ENCODE peak calls at places on chromosome 22, in nine cellular contexts. One of them, this sample, is unnamed.

GRCh38 chr22:38437416-38437815 is 17.6 kb downstream of the KCNJ4 start:
- DNase-seq in Peyer's patch: no peak
- DNase-seq in neural crest cell: no peak
- DNase-seq in WTC11: no peak
- DNase-seq in colonic mucosa: no peak
- DNase-seq in K562: no peak
- DNase-seq in AG10803: no peak
- DNase-seq in endothelial cell: no peak
- DNase-seq in lower leg skin: no peak
- DNase-seq in this sample: no peak

GRCh38 chr22:35418088-35418487 is 18.1 kb downstream of the MCM5 start:
- DNase-seq in colonic mucosa: no peak
- DNase-seq in lower leg skin: no peak
- DNase-seq in Peyer's patch: no peak
- DNase-seq in neural crest cell: no peak
- DNase-seq in K562: no peak
- DNase-seq in AG10803: peak
- DNase-seq in WTC11: no peak
- DNase-seq in endothelial cell: no peak
- DNase-seq in this sample: no peak

GRCh38 chr22:37109242-37109917 is at the start of gene TMPRSS6:
- DNase-seq in neural crest cell: no peak
- DNase-seq in lower leg skin: no peak
- DNase-seq in endothelial cell: no peak
- DNase-seq in Peyer's patch: no peak
- DNase-seq in colonic mucosa: no peak
- DNase-seq in WTC11: no peak
- DNase-seq in AG10803: no peak
- DNase-seq in K562: no peak
- DNase-seq in this sample: no peak

GRCh38 chr22:41919357-41920224 is 4.7 kb upstream of the SHISA8 start:
- DNase-seq in endothelial cell: peak
- DNase-seq in colonic mucosa: peak
- DNase-seq in WTC11: peak
- DNase-seq in AG10803: peak
- DNase-seq in K562: peak
- DNase-seq in Peyer's patch: peak
- DNase-seq in neural crest cell: peak
- DNase-seq in lower leg skin: no peak
- DNase-seq in this sample: peak

GRCh38 chr22:46758867-46759290 is 3.6 kb upstream of the TBC1D22A start:
- DNase-seq in K562: peak
- DNase-seq in colonic mucosa: peak
- DNase-seq in WTC11: peak
- DNase-seq in endothelial cell: peak
- DNase-seq in lower leg skin: no peak
- DNase-seq in AG10803: peak
- DNase-seq in Peyer's patch: peak
- DNase-seq in neural crest cell: peak
- DNase-seq in this sample: peak

GRCh38 chr22:46116491-46116958 is 33.8 kb upstream of the PPARA start:
- DNase-seq in lower leg skin: peak
- DNase-seq in K562: peak
- DNase-seq in WTC11: peak
- DNase-seq in colonic mucosa: peak
- DNase-seq in neural crest cell: peak
- DNase-seq in AG10803: peak
- DNase-seq in Peyer's patch: peak
- DNase-seq in endothelial cell: peak
- DNase-seq in this sample: peak

GRCh38 chr22:38460367-38460952 is 5.5 kb upstream of the KCNJ4 start:
- DNase-seq in neural crest cell: no peak
- DNase-seq in colonic mucosa: no peak
- DNase-seq in AG10803: no peak
- DNase-seq in endothelial cell: no peak
- DNase-seq in WTC11: no peak
- DNase-seq in Peyer's patch: no peak
- DNase-seq in K562: no peak
- DNase-seq in lower leg skin: no peak
- DNase-seq in this sample: no peak

GRCh38 chr22:27987557-27987956 is 68.5 kb upstream of the PITPNB start:
- DNase-seq in AG10803: peak
- DNase-seq in neural crest cell: no peak
- DNase-seq in lower leg skin: peak
- DNase-seq in colonic mucosa: no peak
- DNase-seq in endothelial cell: no peak
- DNase-seq in Peyer's patch: peak
- DNase-seq in K562: no peak
- DNase-seq in WTC11: no peak
- DNase-seq in this sample: no peak

DNA sequence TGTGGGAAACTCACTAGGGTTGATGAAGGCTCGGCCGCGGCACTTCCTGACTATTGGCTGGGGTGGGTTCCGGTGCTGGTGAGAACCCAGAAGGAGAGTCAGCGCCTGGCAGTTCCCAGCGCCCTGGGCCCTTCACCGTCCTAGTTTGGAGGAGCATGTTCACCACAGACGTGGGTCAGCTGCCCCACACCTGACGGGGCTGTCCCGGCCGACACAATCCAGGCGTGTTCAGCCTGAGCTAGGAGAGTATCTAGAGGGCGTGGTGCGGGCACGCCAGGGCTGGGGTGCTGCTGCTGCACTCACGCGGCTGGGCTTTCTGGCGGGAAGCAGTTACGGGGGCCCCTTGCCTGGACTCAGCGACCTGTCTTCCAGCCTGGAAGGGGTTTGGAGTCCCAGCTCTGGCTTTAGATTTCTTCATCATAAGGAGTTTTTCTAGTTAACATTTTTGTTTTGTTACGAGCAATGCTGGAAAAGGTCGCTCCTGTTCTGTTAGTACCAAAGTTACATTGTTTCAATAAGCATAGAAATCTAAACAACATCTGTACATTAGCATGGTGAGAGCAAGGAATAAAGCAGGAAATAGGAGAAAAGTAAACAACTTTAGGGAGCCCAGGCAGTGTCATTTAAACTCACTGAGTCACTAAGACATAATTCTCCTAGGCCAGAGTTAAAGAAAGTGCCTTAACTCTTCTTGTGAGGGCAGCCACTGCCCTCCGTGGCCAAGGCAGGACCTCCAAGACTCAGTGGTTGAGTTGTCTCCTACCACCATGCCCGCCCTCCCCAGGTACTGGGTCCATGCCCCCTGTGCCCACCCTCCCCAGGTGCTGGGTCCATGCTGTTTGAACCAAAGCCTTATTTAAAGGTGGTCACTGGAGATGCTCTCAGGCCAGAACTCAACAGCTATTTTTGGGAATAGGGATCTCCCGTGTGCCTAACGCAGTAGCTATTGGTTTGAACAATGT is 12.1 kb upstream of the ADORA2A start:
- DNase-seq in Peyer's patch: no peak
- DNase-seq in endothelial cell: no peak
- DNase-seq in AG10803: no peak
- DNase-seq in K562: no peak
- DNase-seq in neural crest cell: no peak
- DNase-seq in colonic mucosa: no peak
- DNase-seq in WTC11: no peak
- DNase-seq in lower leg skin: peak
- DNase-seq in this sample: no peak
- TF ChIP-seq CTCF in Peyer's patch: no peak
- TF ChIP-seq CTCF in endothelial cell: no peak
- TF ChIP-seq CTCF in AG10803: no peak
- TF ChIP-seq CTCF in K562: no peak
- TF ChIP-seq CTCF in neural crest cell: no peak
- TF ChIP-seq CTCF in colonic mucosa: no peak
- TF ChIP-seq CTCF in WTC11: no peak
- TF ChIP-seq CTCF in lower leg skin: no peak
- TF ChIP-seq CTCF in this sample: no peak

GRCh38 chr22:26797910-26798309 is 140.5 kb downstream of the MIAT start:
- DNase-seq in neural crest cell: peak
- DNase-seq in K562: peak
- DNase-seq in WTC11: peak
- DNase-seq in colonic mucosa: no peak
- DNase-seq in endothelial cell: peak
- DNase-seq in Peyer's patch: no peak
- DNase-seq in AG10803: no peak
- DNase-seq in lower leg skin: no peak
- DNase-seq in this sample: no peak
- TF ChIP-seq CTCF in neural crest cell: no peak
- TF ChIP-seq CTCF in K562: peak
- TF ChIP-seq CTCF in WTC11: no peak
- TF ChIP-seq CTCF in colonic mucosa: no peak
- TF ChIP-seq CTCF in endothelial cell: no peak
- TF ChIP-seq CTCF in Peyer's patch: no peak
- TF ChIP-seq CTCF in AG10803: peak
- TF ChIP-seq CTCF in lower leg skin: no peak
- TF ChIP-seq CTCF in this sample: no peak

GRCh38 chr22:30949934-30950660 is 18.5 kb downstream of the MORC2 start:
- DNase-seq in Peyer's patch: no peak
- DNase-seq in AG10803: no peak
- DNase-seq in lower leg skin: no peak
- DNase-seq in WTC11: no peak
- DNase-seq in neural crest cell: no peak
- DNase-seq in K562: no peak
- DNase-seq in endothelial cell: no peak
- DNase-seq in colonic mucosa: no peak
- DNase-seq in this sample: no peak
- TF ChIP-seq CTCF in Peyer's patch: no peak
- TF ChIP-seq CTCF in AG10803: no peak
- TF ChIP-seq CTCF in lower leg skin: no peak
- TF ChIP-seq CTCF in WTC11: no peak
- TF ChIP-seq CTCF in neural crest cell: no peak
- TF ChIP-seq CTCF in K562: no peak
- TF ChIP-seq CTCF in endothelial cell: no peak
- TF ChIP-seq CTCF in colonic mucosa: no peak
- TF ChIP-seq CTCF in this sample: no peak

GRCh38 chr22:48953830-48954229 is 873.8 kb downstream of the BRD1 start:
- DNase-seq in K562: no peak
- DNase-seq in neural crest cell: no peak
- DNase-seq in WTC11: no peak
- DNase-seq in Peyer's patch: no peak
- DNase-seq in AG10803: no peak
- DNase-seq in colonic mucosa: peak
- DNase-seq in endothelial cell: no peak
- DNase-seq in lower leg skin: peak
- DNase-seq in this sample: no peak
- TF ChIP-seq CTCF in K562: no peak
- TF ChIP-seq CTCF in neural crest cell: no peak
- TF ChIP-seq CTCF in WTC11: no peak
- TF ChIP-seq CTCF in Peyer's patch: no peak
- TF ChIP-seq CTCF in AG10803: no peak
- TF ChIP-seq CTCF in colonic mucosa: no peak
- TF ChIP-seq CTCF in endothelial cell: no peak
- TF ChIP-seq CTCF in lower leg skin: no peak
- TF ChIP-seq CTCF in this sample: no peak

DNA sequence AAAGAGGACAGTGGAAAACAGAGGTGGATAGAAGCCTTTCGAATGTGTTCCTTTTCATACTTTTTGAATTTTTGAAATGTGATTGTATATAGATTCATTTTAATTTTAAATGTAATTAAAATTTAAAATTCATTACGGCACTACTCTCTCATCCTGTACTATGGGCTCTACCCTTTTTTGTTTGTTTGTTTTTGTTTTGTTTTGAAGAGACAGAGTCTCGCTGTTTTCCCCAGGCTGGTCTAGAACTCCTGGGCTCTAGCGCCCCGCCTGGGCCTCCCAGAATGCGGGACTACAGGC is 11.9 kb upstream of the HDHD5 start:
- DNase-seq in WTC11: no peak
- DNase-seq in colonic mucosa: no peak
- DNase-seq in K562: no peak
- DNase-seq in Peyer's patch: no peak
- DNase-seq in neural crest cell: no peak
- DNase-seq in lower leg skin: no peak
- DNase-seq in endothelial cell: no peak
- DNase-seq in AG10803: no peak
- DNase-seq in this sample: no peak
- TF ChIP-seq CTCF in WTC11: no peak
- TF ChIP-seq CTCF in colonic mucosa: no peak
- TF ChIP-seq CTCF in K562: no peak
- TF ChIP-seq CTCF in Peyer's patch: no peak
- TF ChIP-seq CTCF in neural crest cell: no peak
- TF ChIP-seq CTCF in lower leg skin: no peak
- TF ChIP-seq CTCF in endothelial cell: no peak
- TF ChIP-seq CTCF in AG10803: peak
- TF ChIP-seq CTCF in this sample: no peak

GRCh38 chr22:20268350-20269012 is 363 bp upstream of the RTN4R start:
- DNase-seq in AG10803: peak
- DNase-seq in Peyer's patch: peak
- DNase-seq in WTC11: peak
- DNase-seq in lower leg skin: no peak
- DNase-seq in K562: peak
- DNase-seq in neural crest cell: peak
- DNase-seq in colonic mucosa: peak
- DNase-seq in endothelial cell: peak
- DNase-seq in this sample: peak
- TF ChIP-seq CTCF in AG10803: peak
- TF ChIP-seq CTCF in Peyer's patch: peak
- TF ChIP-seq CTCF in WTC11: peak
- TF ChIP-seq CTCF in lower leg skin: no peak
- TF ChIP-seq CTCF in K562: peak
- TF ChIP-seq CTCF in neural crest cell: peak
- TF ChIP-seq CTCF in colonic mucosa: peak
- TF ChIP-seq CTCF in endothelial cell: peak
- TF ChIP-seq CTCF in this sample: peak

GRCh38 chr22:30607939-30608338 is 965 bp downstream of the TCN2 start:
- DNase-seq in WTC11: no peak
- DNase-seq in colonic mucosa: no peak
- DNase-seq in lower leg skin: no peak
- DNase-seq in AG10803: no peak
- DNase-seq in endothelial cell: no peak
- DNase-seq in K562: no peak
- DNase-seq in Peyer's patch: no peak
- DNase-seq in neural crest cell: no peak
- DNase-seq in this sample: no peak

GRCh38 chr22:30607300-30607930 is 441 bp downstream of the TCN2 start:
- DNase-seq in K562: no peak
- DNase-seq in lower leg skin: no peak
- DNase-seq in endothelial cell: no peak
- DNase-seq in colonic mucosa: no peak
- DNase-seq in WTC11: no peak
- DNase-seq in neural crest cell: no peak
- DNase-seq in Peyer's patch: no peak
- DNase-seq in AG10803: no peak
- DNase-seq in this sample: no peak

GRCh38 chr22:30604723-30605122 is 2.3 kb upstream of the TCN2 start:
- DNase-seq in neural crest cell: no peak
- DNase-seq in K562: no peak
- DNase-seq in WTC11: no peak
- DNase-seq in AG10803: no peak
- DNase-seq in endothelial cell: no peak
- DNase-seq in Peyer's patch: no peak
- DNase-seq in colonic mucosa: no peak
- DNase-seq in lower leg skin: no peak
- DNase-seq in this sample: no peak

GRCh38 chr22:30605449-30606110 is 1.4 kb upstream of the TCN2 start:
- DNase-seq in WTC11: peak
- DNase-seq in lower leg skin: no peak
- DNase-seq in colonic mucosa: peak
- DNase-seq in endothelial cell: peak
- DNase-seq in AG10803: peak
- DNase-seq in K562: peak
- DNase-seq in Peyer's patch: peak
- DNase-seq in neural crest cell: peak
- DNase-seq in this sample: peak

GRCh38 chr22:30606455-30607299 is at the start of gene TCN2:
- DNase-seq in Peyer's patch: peak
- DNase-seq in colonic mucosa: peak
- DNase-seq in endothelial cell: peak
- DNase-seq in AG10803: peak
- DNase-seq in lower leg skin: peak
- DNase-seq in WTC11: peak
- DNase-seq in neural crest cell: peak
- DNase-seq in K562: peak
- DNase-seq in this sample: peak
- TF ChIP-seq CTCF in Peyer's patch: no peak
- TF ChIP-seq CTCF in colonic mucosa: no peak
- TF ChIP-seq CTCF in endothelial cell: no peak
- TF ChIP-seq CTCF in AG10803: no peak
- TF ChIP-seq CTCF in lower leg skin: no peak
- TF ChIP-seq CTCF in WTC11: no peak
- TF ChIP-seq CTCF in neural crest cell: peak
- TF ChIP-seq CTCF in K562: no peak
- TF ChIP-seq CTCF in this sample: no peak

This sample was measured in body of pancreas.